ENCODE peak calls at places on chromosomes 7 and 10, in nine cellular contexts. M is sigmoid colon, A is endothelial cell of umbilical vein, F is A549, S is GM12891, P is IMR-90, U is body of pancreas, Z is right lobe of liver, L is spleen. I is an unnamed sample.

GRCh38 chr7:138887872-138888656 is 90.1 kb upstream of the ATP6V0A4 start:
- DNase-seq in M (no peak), L (no peak), A (no peak), U (no peak), S (no peak), F (no peak), Z (no peak), P (no peak), I (no peak)

GRCh38 chr10:95988702-95989101 is 54.7 kb upstream of the CCNJ start:
- DNase-seq in S (no peak), F (peak; percentile 13), M (no peak), Z (no peak), U (no peak), L (no peak), P (no peak), A (no peak), I (no peak)

GRCh38 chr10:87860156-87860795 is 3.1 kb downstream of the KLLN start:
- DNase-seq in U (no peak), L (no peak), F (peak; percentile 84), P (peak; percentile 69), Z (no peak), S (no peak), M (no peak), A (peak; percentile 82), I (no peak)

GRCh38 chr10:131094406-131095108 is 217.0 kb downstream of the TCERG1L start:
- DNase-seq in F (peak; percentile 11), A (no peak), M (no peak), L (no peak), Z (no peak), P (no peak), S (no peak), U (no peak), I (no peak)

GRCh38 chr7:44073664-44074348 is 8.4 kb upstream of the PGAM2 start:
- DNase-seq in P (peak; percentile 66), S (peak; percentile 76), M (peak; percentile 91), U (peak; percentile 79), F (no peak), L (peak; percentile 98), A (peak; percentile 65), Z (peak; percentile 96), I (no peak)

GRCh38 chr7:121288894-121289293 is 39.9 kb upstream of the WNT16 start:
- DNase-seq in U (no peak), F (no peak), S (no peak), P (peak; percentile 80), Z (no peak), A (no peak), M (no peak), L (no peak), I (no peak)

GRCh38 chr7:1231214-1232102 is 1.2 kb upstream of the UNCX start:
- DNase-seq in Z (no peak), M (no peak), S (no peak), F (no peak), U (no peak), P (no peak), A (no peak), L (peak; percentile 51), I (no peak)

GRCh38 chr7:100556541-100556940 is 17.2 kb downstream of the SAP25 start:
- DNase-seq in S (no peak), M (no peak), Z (no peak), U (no peak), F (no peak), L (no peak), A (no peak), P (peak; percentile 58), I (no peak)

GRCh38 chr7:113731571-113731970 is 187.2 kb downstream of the PPP1R3A start:
- DNase-seq in S (no peak), M (no peak), U (no peak), Z (no peak), L (no peak), F (no peak), A (no peak), P (peak; percentile 1), I (no peak)

GRCh38 chr10:110007171-110007700 is 548 bp upstream of the ADD3 start:
- DNase-seq in Z (peak; percentile 66), A (no peak), F (peak; percentile 32), P (peak; percentile 21), S (peak; percentile 35), U (no peak), L (no peak), M (no peak), I (peak; percentile 84)

GRCh38 chr10:110006358-110007170 is 1.2 kb upstream of the ADD3 start:
- DNase-seq in U (no peak), S (no peak), F (peak; percentile 45), A (no peak), M (peak; percentile 84), P (peak; percentile 70), Z (peak; percentile 48), L (no peak), I (peak; percentile 88)

GRCh38 chr10:110005716-110006115 is 2.1 kb upstream of the ADD3 start:
- DNase-seq in P (peak; percentile 88), S (no peak), U (peak; percentile 57), L (no peak), F (peak; percentile 38), A (no peak), M (peak; percentile 70), Z (no peak), I (no peak)

GRCh38 chr10:110008518-110009339 is 945 bp downstream of the ADD3 start:
- DNase-seq in P (no peak), M (no peak), Z (peak; percentile 66), A (peak; percentile 38), S (no peak), L (peak; percentile 87), U (peak; percentile 82), F (peak; percentile 25), I (no peak)

GRCh38 chr10:110007701-110008517 is at the start of gene ADD3:
- DNase-seq in M (peak; percentile 98), P (peak; percentile 91), A (peak; percentile 91), S (peak; percentile 86), U (peak; percentile 96), F (peak; percentile 86), Z (peak; percentile 94), L (peak; percentile 98), I (peak; percentile 97)
- TF ChIP-seq POLR2A in M (peak; percentile 45), P (peak; percentile 58), A (peak; percentile 57), S (no peak), U (peak; percentile 84), F (peak; percentile 88), Z (peak; percentile 54), L (peak; percentile 59), I (no peak)

DNA sequence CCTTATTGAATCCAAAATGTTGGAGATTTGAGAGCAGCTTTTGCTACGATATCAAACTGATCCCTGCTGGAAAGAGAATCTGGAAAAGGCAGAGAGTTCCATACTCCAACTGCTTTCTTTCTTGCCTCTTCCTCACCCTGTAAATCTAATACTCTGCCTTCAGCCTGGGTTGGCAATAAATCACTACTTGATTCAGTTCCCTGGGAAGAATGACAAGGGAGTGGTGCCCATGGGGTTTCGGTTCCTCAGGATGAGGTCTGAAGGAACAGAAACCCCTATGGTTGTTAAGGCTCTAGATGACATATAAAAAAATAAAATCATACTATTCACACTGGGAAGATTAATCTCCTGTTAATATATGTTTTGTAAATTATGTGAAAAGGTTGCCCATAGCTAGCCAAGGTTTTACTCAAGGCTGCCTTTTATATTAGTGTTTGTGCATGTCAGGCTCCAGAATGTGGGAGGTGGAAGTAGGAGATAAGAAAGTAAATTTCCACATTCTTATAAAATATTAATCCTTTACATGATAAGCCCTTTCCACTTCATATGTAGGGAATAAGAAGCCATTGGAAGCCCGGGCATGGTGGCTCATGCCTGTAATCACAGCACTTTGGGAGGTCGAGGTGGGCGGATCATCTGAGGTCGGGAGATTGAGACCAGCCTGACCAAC is 106.2 kb upstream of the CACNA2D1 start:
- DNase-seq in U (no peak), M (no peak), L (no peak), A (no peak), Z (no peak), S (no peak), P (no peak), F (no peak), I (no peak)
- TF ChIP-seq POLR2A in U (no peak), M (no peak), L (no peak), A (no peak), Z (no peak), S (no peak), P (no peak), F (no peak), I (no peak)

GRCh38 chr7:104162081-104162480 is 45.7 kb downstream of the ORC5 start:
- DNase-seq in P (no peak), F (no peak), L (no peak), U (no peak), A (no peak), S (no peak), M (no peak), Z (no peak), I (no peak)
- TF ChIP-seq POLR2A in P (no peak), F (no peak), L (no peak), U (no peak), A (no peak), S (no peak), M (no peak), Z (no peak), I (no peak)

GRCh38 chr7:6254891-6255290 is 17.5 kb downstream of the CYTH3 start:
- DNase-seq in S (no peak), L (no peak), P (peak; percentile 32), F (no peak), U (no peak), M (no peak), Z (no peak), A (no peak), I (no peak)

GRCh38 chr7:6258440-6259182 is 13.8 kb downstream of the CYTH3 start:
- DNase-seq in L (no peak), F (no peak), U (no peak), P (peak; percentile 79), Z (no peak), A (peak; percentile 61), M (no peak), S (no peak), I (no peak)

GRCh38 chr7:6259257-6259656 is 13.2 kb downstream of the CYTH3 start:
- DNase-seq in U (no peak), A (no peak), M (no peak), L (no peak), Z (no peak), S (no peak), P (no peak), F (no peak), I (no peak)

GRCh38 chr7:6257602-6258001 is 14.8 kb downstream of the CYTH3 start:
- DNase-seq in S (no peak), Z (no peak), M (no peak), L (peak; percentile 7), U (no peak), P (no peak), A (no peak), F (no peak), I (no peak)

DNA sequence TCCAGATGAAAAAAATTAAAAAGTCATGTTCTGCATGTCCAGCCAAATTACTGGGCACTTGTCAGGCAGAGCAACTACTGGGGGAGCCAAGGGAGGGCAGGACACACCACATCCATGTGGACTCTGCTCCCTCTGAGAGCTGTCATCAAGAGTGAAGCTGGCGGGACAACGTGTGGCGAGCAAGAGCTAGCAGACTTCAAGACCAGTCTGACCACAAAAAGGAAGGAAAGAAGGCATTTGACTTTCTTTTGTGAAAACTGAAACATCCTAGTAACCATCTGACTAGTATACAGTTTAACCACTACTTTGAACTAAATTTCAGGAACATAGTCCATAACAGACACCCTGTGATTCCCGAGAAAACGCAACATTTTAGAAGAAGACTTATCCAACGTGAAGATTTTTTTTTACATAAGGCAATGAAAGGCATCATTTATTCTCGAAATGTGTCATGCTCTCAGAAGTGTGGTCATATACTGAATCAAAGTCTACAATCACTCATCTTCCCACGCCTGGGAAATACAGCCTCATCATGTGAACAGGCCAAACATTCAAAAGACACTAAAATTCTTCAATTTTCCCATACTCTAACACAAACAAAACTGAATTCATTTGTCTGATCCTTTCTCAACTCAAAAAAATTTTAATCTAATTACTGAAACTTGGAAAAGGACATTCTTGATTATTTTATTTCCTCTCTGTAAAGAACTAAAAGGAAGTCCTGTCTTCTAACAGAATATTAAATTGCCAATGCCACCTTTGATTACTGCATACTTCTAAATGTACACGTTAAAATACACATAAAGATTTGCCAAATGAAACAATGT is 15.5 kb downstream of the CYTH3 start:
- DNase-seq in F (no peak), M (no peak), P (peak; percentile 67), A (no peak), S (no peak), U (peak; percentile 25), L (peak; percentile 47), Z (peak; percentile 60), I (no peak)
- TF ChIP-seq POLR2A in F (no peak), M (no peak), P (no peak), A (no peak), S (peak; percentile 74), U (no peak), L (no peak), Z (no peak), I (no peak)